ENCODE peak calls at places on chromosomes 16 and 17, in ten cellular contexts. G, K, X, I, W, E, H, M, V and J are unnamed samples.

GRCh38 chr17:73043686-73044581 is 48.6 kb downstream of the SLC39A11 start:
- DNase-seq in I (no peak), E (no peak), V (no peak), W (no peak), X (peak), M (no peak), G (no peak), H (no peak), K (no peak), J (no peak)

GRCh38 chr16:85209526-85210121 is 97.4 kb upstream of the CIBAR2 start:
- DNase-seq in X (no peak), I (peak), V (no peak), M (no peak), H (no peak), W (no peak), K (no peak), E (no peak), G (no peak), J (no peak)

GRCh38 chr17:12859520-12859919 is 70.2 kb downstream of the ARHGAP44 start:
- DNase-seq in H (no peak), M (no peak), X (no peak), E (no peak), G (no peak), W (no peak), K (no peak), V (no peak), I (no peak), J (no peak)

GRCh38 chr16:23642246-23642774 is 1.0 kb downstream of the DCTN5 start:
- DNase-seq in M (no peak), H (no peak), K (no peak), E (no peak), G (no peak), V (no peak), I (no peak), X (no peak), W (no peak), J (no peak)

GRCh38 chr17:40901981-40902862 is 17.2 kb upstream of the KRT20 start:
- DNase-seq in H (no peak), V (no peak), K (no peak), M (no peak), G (peak), W (no peak), E (no peak), X (no peak), I (peak), J (no peak)

GRCh38 chr16:78509965-78510364 is 410.5 kb downstream of the WWOX start:
- DNase-seq in W (no peak), K (no peak), I (no peak), H (no peak), M (no peak), V (no peak), X (no peak), G (no peak), E (no peak), J (no peak)

GRCh38 chr17:70028397-70028796 is 46.6 kb upstream of the KCNJ16 start:
- DNase-seq in K (no peak), M (no peak), E (no peak), I (no peak), H (no peak), W (no peak), X (no peak), V (no peak), G (no peak), J (no peak)

GRCh38 chr17:74987909-74988711 is 678 bp downstream of the CDR2L start:
- DNase-seq in K (no peak), E (peak), G (peak), M (peak), V (no peak), W (no peak), X (peak), H (peak), I (peak), J (no peak)

GRCh38 chr16:51637744-51638100 is 486.7 kb upstream of the SALL1 start:
- DNase-seq in E (no peak), M (no peak), H (no peak), G (no peak), X (no peak), W (no peak), K (no peak), I (no peak), V (no peak), J (no peak)

GRCh38 chr17:58231644-58232043 is 6.7 kb upstream of the LPO start:
- DNase-seq in H (no peak), K (no peak), E (no peak), I (no peak), G (no peak), X (no peak), M (no peak), W (no peak), V (no peak), J (no peak)

GRCh38 chr16:11796227-11797165 is 562 bp downstream of the ZC3H7A start:
- DNase-seq in E (peak), I (peak), H (peak), K (peak), V (no peak), W (no peak), M (no peak), G (no peak), X (no peak), J (no peak)

GRCh38 chr16:75065149-75065807 is 51.3 kb downstream of the LDHD start:
- DNase-seq in G (peak), W (no peak), E (peak), H (no peak), V (peak), I (no peak), K (peak), X (no peak), M (no peak), J (peak)

GRCh38 chr17:43171761-43172487 is 910 bp downstream of the NBR1 start:
- DNase-seq in K (peak), W (no peak), G (peak), X (peak), E (no peak), H (no peak), V (peak), M (peak), I (no peak), J (no peak)

GRCh38 chr16:66360624-66361324 is 5.7 kb upstream of the CDH5 start:
- DNase-seq in M (no peak), X (no peak), E (no peak), G (no peak), H (peak), I (no peak), V (no peak), K (no peak), W (no peak), J (no peak)

GRCh38 chr16:4618645-4619418 is 4.1 kb upstream of the UBALD1 start:
- DNase-seq in I (no peak), H (no peak), M (no peak), X (no peak), K (no peak), E (no peak), W (no peak), V (no peak), G (no peak), J (no peak)

GRCh38 chr17:42519546-42520444 is 16.2 kb upstream of the NAGLU start:
- DNase-seq in V (peak), G (peak), X (peak), E (no peak), K (no peak), M (peak), H (peak), W (no peak), I (peak), J (no peak)

GRCh38 chr16:82660078-82660645 is 33.4 kb downstream of the CDH13 start:
- DNase-seq in I (no peak), K (peak), G (no peak), H (no peak), M (no peak), W (no peak), E (no peak), X (no peak), V (no peak), J (peak)

GRCh38 chr16:55725055-55725777 is 69.4 kb downstream of the SLC6A2 start:
- DNase-seq in X (no peak), V (no peak), H (no peak), E (no peak), K (no peak), M (no peak), G (no peak), W (no peak), I (no peak), J (no peak)

GRCh38 chr16:77995843-77996455 is 26.4 kb upstream of the CLEC3A start:
- DNase-seq in V (no peak), G (no peak), H (no peak), E (no peak), W (no peak), K (no peak), X (no peak), I (no peak), M (no peak), J (no peak)

GRCh38 chr17:10275418-10275817 is 77.0 kb upstream of the GAS7 start:
- DNase-seq in M (no peak), W (no peak), V (no peak), X (no peak), I (no peak), E (no peak), K (no peak), G (no peak), H (no peak), J (no peak)

GRCh38 chr16:84324439-84325262 is 30.0 kb downstream of the WFDC1 start:
- DNase-seq in W (no peak), V (no peak), X (no peak), E (no peak), G (no peak), I (no peak), K (no peak), M (no peak), H (no peak), J (no peak)

GRCh38 chr16:73025506-73026131 is 22.3 kb downstream of the ZFHX3 start:
- DNase-seq in W (no peak), I (no peak), H (no peak), X (no peak), V (no peak), M (no peak), G (no peak), E (no peak), K (no peak), J (no peak)